ENCODE peak calls at places on chromosomes 13 and 19, in seven cellular contexts. One of them, this sample, is unnamed.

GRCh38 chr19:55986487-55986886 is at the start of gene NLRP5:
- DNase-seq in T1000: no peak
- DNase-seq in Peyer's patch: no peak
- DNase-seq in NCI-H1105: no peak
- DNase-seq in substantia nigra: no peak
- DNase-seq in stimulated activated CD8-positive, alpha-beta memory T cell treated with anti-CD3 and anti-CD28 coated beads, Interleukin-2, amount 100 ng/mL, for 1 hour: no peak
- DNase-seq in CD8-positive, alpha-beta T cell: no peak
- DNase-seq in this sample: no peak

GRCh38 chr19:45607071-45608029 is 5.3 kb upstream of the GPR4 start:
- DNase-seq in T1000: peak; percentile 76
- DNase-seq in Peyer's patch: peak; percentile 75
- DNase-seq in NCI-H1105: peak; percentile 48
- DNase-seq in CD8-positive, alpha-beta T cell: peak; percentile 71
- DNase-seq in substantia nigra: peak; percentile 64
- DNase-seq in stimulated activated CD8-positive, alpha-beta memory T cell treated with anti-CD3 and anti-CD28 coated beads, Interleukin-2, amount 100 ng/mL, for 1 hour: peak; percentile 32
- DNase-seq in this sample: peak; percentile 61

GRCh38 chr19:8357007-8357521 is 6.9 kb upstream of the ANGPTL4 start:
- DNase-seq in stimulated activated CD8-positive, alpha-beta memory T cell treated with anti-CD3 and anti-CD28 coated beads, Interleukin-2, amount 100 ng/mL, for 1 hour: no peak
- DNase-seq in CD8-positive, alpha-beta T cell: no peak
- DNase-seq in T1000: no peak
- DNase-seq in substantia nigra: no peak
- DNase-seq in Peyer's patch: no peak
- DNase-seq in NCI-H1105: no peak
- DNase-seq in this sample: no peak

GRCh38 chr19:14181906-14182305 is 24.1 kb downstream of the ADGRL1 start:
- DNase-seq in stimulated activated CD8-positive, alpha-beta memory T cell treated with anti-CD3 and anti-CD28 coated beads, Interleukin-2, amount 100 ng/mL, for 1 hour: no peak
- DNase-seq in T1000: no peak
- DNase-seq in CD8-positive, alpha-beta T cell: no peak
- DNase-seq in Peyer's patch: no peak
- DNase-seq in substantia nigra: no peak
- DNase-seq in NCI-H1105: no peak
- DNase-seq in this sample: peak; percentile 9

GRCh38 chr19:40223135-40223822 is 3.2 kb downstream of the CCNP start:
- DNase-seq in substantia nigra: no peak
- DNase-seq in Peyer's patch: peak; percentile 68
- DNase-seq in NCI-H1105: no peak
- DNase-seq in CD8-positive, alpha-beta T cell: no peak
- DNase-seq in stimulated activated CD8-positive, alpha-beta memory T cell treated with anti-CD3 and anti-CD28 coated beads, Interleukin-2, amount 100 ng/mL, for 1 hour: no peak
- DNase-seq in T1000: no peak
- DNase-seq in this sample: no peak

GRCh38 chr13:110394371-110394841 is 87.3 kb downstream of the COL4A2 start:
- DNase-seq in Peyer's patch: no peak
- DNase-seq in T1000: no peak
- DNase-seq in stimulated activated CD8-positive, alpha-beta memory T cell treated with anti-CD3 and anti-CD28 coated beads, Interleukin-2, amount 100 ng/mL, for 1 hour: no peak
- DNase-seq in CD8-positive, alpha-beta T cell: no peak
- DNase-seq in substantia nigra: no peak
- DNase-seq in NCI-H1105: no peak
- DNase-seq in this sample: no peak

GRCh38 chr19:10418281-10419199 is 1.8 kb upstream of the PDE4A start:
- DNase-seq in Peyer's patch: no peak
- DNase-seq in NCI-H1105: no peak
- DNase-seq in T1000: no peak
- DNase-seq in substantia nigra: no peak
- DNase-seq in stimulated activated CD8-positive, alpha-beta memory T cell treated with anti-CD3 and anti-CD28 coated beads, Interleukin-2, amount 100 ng/mL, for 1 hour: no peak
- DNase-seq in CD8-positive, alpha-beta T cell: no peak
- DNase-seq in this sample: no peak

GRCh38 chr19:46704379-46705076 is 12.4 kb downstream of the PRKD2 start:
- DNase-seq in NCI-H1105: no peak
- DNase-seq in Peyer's patch: peak; percentile 85
- DNase-seq in CD8-positive, alpha-beta T cell: peak; percentile 96
- DNase-seq in stimulated activated CD8-positive, alpha-beta memory T cell treated with anti-CD3 and anti-CD28 coated beads, Interleukin-2, amount 100 ng/mL, for 1 hour: peak; percentile 79
- DNase-seq in T1000: peak; percentile 51
- DNase-seq in substantia nigra: peak; percentile 19
- DNase-seq in this sample: no peak

GRCh38 chr13:94480672-94481145 is 1.2 kb upstream of the DCT start:
- DNase-seq in Peyer's patch: no peak
- DNase-seq in CD8-positive, alpha-beta T cell: no peak
- DNase-seq in NCI-H1105: no peak
- DNase-seq in substantia nigra: no peak
- DNase-seq in stimulated activated CD8-positive, alpha-beta memory T cell treated with anti-CD3 and anti-CD28 coated beads, Interleukin-2, amount 100 ng/mL, for 1 hour: no peak
- DNase-seq in T1000: no peak
- DNase-seq in this sample: peak; percentile 16

GRCh38 chr13:40476175-40476958 is 190.1 kb downstream of the FOXO1 start:
- DNase-seq in T1000: no peak
- DNase-seq in CD8-positive, alpha-beta T cell: no peak
- DNase-seq in stimulated activated CD8-positive, alpha-beta memory T cell treated with anti-CD3 and anti-CD28 coated beads, Interleukin-2, amount 100 ng/mL, for 1 hour: no peak
- DNase-seq in substantia nigra: no peak
- DNase-seq in NCI-H1105: no peak
- DNase-seq in Peyer's patch: no peak
- DNase-seq in this sample: no peak

GRCh38 chr19:28569132-28570114 is 643.5 kb downstream of the UQCRFS1 start:
- DNase-seq in stimulated activated CD8-positive, alpha-beta memory T cell treated with anti-CD3 and anti-CD28 coated beads, Interleukin-2, amount 100 ng/mL, for 1 hour: no peak
- DNase-seq in CD8-positive, alpha-beta T cell: no peak
- DNase-seq in substantia nigra: no peak
- DNase-seq in T1000: no peak
- DNase-seq in Peyer's patch: no peak
- DNase-seq in NCI-H1105: no peak
- DNase-seq in this sample: no peak